ENCODE peak calls at places on chromosomes 6 and 20, in six cellular contexts. O is endodermal cell, H is IMR-90, C is fibroblast of lung, V is kidney, F is colonic mucosa. A is an unnamed sample.
A peak's percentile ranks its signal among the peaks of the same experiment; 100 is the strongest.

GRCh38 chr6:168116446-168116974 is 37.5 kb upstream of the FRMD1 start:
- DNase-seq in O (peak; percentile 19), H (no peak), C (no peak), V (peak; percentile 43), F (no peak), A (no peak)

GRCh38 chr6:138722425-138723371 is 50.9 kb upstream of the CCDC28A start:
- DNase-seq in O (no peak), H (peak; percentile 49), C (peak; percentile 92), V (no peak), F (no peak), A (peak; percentile 33)

GRCh38 chr6:9634776-9635175 is 780.1 kb downstream of the TFAP2A start:
- DNase-seq in O (no peak), H (no peak), C (no peak), V (no peak), F (no peak), A (no peak)

GRCh38 chr6:16286151-16286522 is 47.8 kb downstream of the GMPR start:
- DNase-seq in O (peak; percentile 94), H (peak; percentile 38), C (peak; percentile 31), V (peak; percentile 72), F (no peak), A (peak; percentile 53)

GRCh38 chr6:135853227-135853626 is 1.7 kb downstream of the PDE7B start:
- DNase-seq in O (no peak), H (peak; percentile 41), C (peak; percentile 36), V (no peak), F (no peak), A (no peak)

GRCh38 chr20:8646716-8647115 is 422.2 kb upstream of the PLCB4 start:
- DNase-seq in O (no peak), H (peak; percentile 83), C (peak; percentile 95), V (no peak), F (no peak), A (no peak)

GRCh38 chr6:148757944-148758343 is 11.1 kb downstream of the UST start:
- DNase-seq in O (no peak), H (no peak), C (no peak), V (no peak), F (no peak), A (no peak)

GRCh38 chr6:97440590-97441176 is 157.7 kb upstream of the MMS22L start:
- DNase-seq in O (peak; percentile 75), H (peak; percentile 12), C (peak; percentile 38), V (no peak), F (no peak), A (peak; percentile 33)

GRCh38 chr6:92623441-92623840 is 795.9 kb downstream of the EPHA7 start:
- DNase-seq in O (no peak), H (no peak), C (no peak), V (no peak), F (no peak), A (no peak)

GRCh38 chr20:11098888-11099287 is 425.1 kb upstream of the JAG1 start:
- DNase-seq in O (peak; percentile 49), H (no peak), C (no peak), V (no peak), F (peak; percentile 37), A (peak; percentile 62)

GRCh38 chr20:13325033-13325432 is 104.0 kb downstream of the ISM1 start:
- DNase-seq in O (peak; percentile 89), H (peak; percentile 16), C (peak; percentile 13), V (no peak), F (no peak), A (peak; percentile 63)

GRCh38 chr6:159169193-159169555 is at the start of gene FNDC1:
- DNase-seq in O (peak; percentile 86), H (no peak), C (no peak), V (peak; percentile 79), F (peak; percentile 37), A (no peak)

GRCh38 chr20:58113706-58114105 is 114.7 kb downstream of the ANKRD60 start:
- DNase-seq in O (no peak), H (no peak), C (no peak), V (no peak), F (no peak), A (no peak)

GRCh38 chr6:140320799-140321099 is 946.3 kb upstream of the CITED2 start:
- DNase-seq in O (no peak), H (no peak), C (no peak), V (no peak), F (no peak), A (no peak)

GRCh38 chr6:110356778-110357177 is 1.4 kb downstream of the METTL24 start:
- DNase-seq in O (peak; percentile 57), H (no peak), C (no peak), V (peak; percentile 74), F (no peak), A (no peak)

GRCh38 chr6:16334671-16335070 is 96.3 kb downstream of the GMPR start:
- DNase-seq in O (peak; percentile 11), H (peak; percentile 94), C (peak; percentile 87), V (no peak), F (peak; percentile 57), A (peak; percentile 85)

GRCh38 chr20:1894951-1895673 is at the start of gene SIRPA:
- DNase-seq in O (peak; percentile 79), H (peak; percentile 64), C (peak; percentile 73), V (peak; percentile 88), F (peak; percentile 44), A (peak; percentile 66)

GRCh38 chr20:41177636-41178035 is 40.3 kb downstream of the PLCG1 start:
- DNase-seq in O (peak; percentile 48), H (peak; percentile 87), C (peak; percentile 94), V (peak; percentile 85), F (no peak), A (peak; percentile 85)

GRCh38 chr6:54194067-54194466 is 82.8 kb downstream of the MLIP start:
- DNase-seq in O (no peak), H (peak; percentile 58), C (peak; percentile 76), V (no peak), F (no peak), A (peak; percentile 52)

GRCh38 chr6:122445274-122445673 is 26.3 kb downstream of the SERINC1 start:
- DNase-seq in O (no peak), H (no peak), C (no peak), V (no peak), F (no peak), A (no peak)

GRCh38 chr6:125273965-125274364 is 27.8 kb downstream of the HDDC2 start:
- DNase-seq in O (no peak), H (peak; percentile 24), C (peak; percentile 82), V (peak; percentile 72), F (peak; percentile 37), A (peak; percentile 94)

GRCh38 chr6:165875946-165876345 is 212.9 kb upstream of the PDE10A start:
- DNase-seq in O (no peak), H (no peak), C (no peak), V (no peak), F (no peak), A (no peak)

GRCh38 chr6:34536251-34536958 is 19.7 kb downstream of the SPDEF start:
- DNase-seq in O (no peak), H (no peak), C (no peak), V (no peak), F (peak; percentile 73), A (peak; percentile 74)

GRCh38 chr6:107128175-107128574 is 12.9 kb upstream of the BEND3 start:
- DNase-seq in O (no peak), H (peak; percentile 61), C (no peak), V (no peak), F (no peak), A (no peak)

GRCh38 chr6:106563614-106564013 is 65.7 kb downstream of the RTN4IP1 start:
- DNase-seq in O (no peak), H (no peak), C (no peak), V (no peak), F (no peak), A (no peak)

GRCh38 chr6:12012566-12013367 is 655 bp downstream of the HIVEP1 start:
- DNase-seq in O (peak; percentile 92), H (peak; percentile 95), C (peak; percentile 91), V (peak; percentile 91), F (peak; percentile 80), A (peak; percentile 80)

GRCh38 chr20:36919715-36920333 is 31.7 kb downstream of the SAMHD1 start:
- DNase-seq in O (no peak), H (peak; percentile 74), C (peak; percentile 48), V (no peak), F (peak; percentile 46), A (peak; percentile 78)

GRCh38 chr6:107941627-107942026 is 16.4 kb downstream of the SEC63 start:
- DNase-seq in O (peak; percentile 42), H (no peak), C (no peak), V (no peak), F (no peak), A (no peak)

GRCh38 chr6:26141378-26141901 is 54.2 kb downstream of the HFE start:
- DNase-seq in O (peak; percentile 65), H (no peak), C (no peak), V (no peak), F (no peak), A (no peak)

GRCh38 chr20:21099653-21100589 is 6.2 kb downstream of the LINC00237 start:
- DNase-seq in O (peak; percentile 76), H (peak; percentile 4), C (no peak), V (peak; percentile 69), F (peak; percentile 45), A (no peak)

DNA sequence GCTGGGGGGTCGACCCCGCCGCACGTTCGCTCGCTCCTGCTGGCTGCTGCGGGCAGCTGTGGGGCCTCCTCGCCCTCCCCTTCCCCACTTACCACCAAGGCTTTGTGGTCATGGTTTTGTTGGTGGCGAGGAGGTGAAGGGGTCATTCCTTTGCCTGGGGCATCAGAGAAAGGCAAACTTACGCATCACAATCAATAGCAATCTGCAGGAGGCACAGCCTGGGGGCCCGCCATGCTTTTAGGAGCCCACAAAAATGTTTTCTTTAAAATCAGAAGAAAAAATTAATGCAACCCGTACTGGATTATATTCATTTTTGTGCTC is 137.0 kb downstream of the IMPG1 start:
- DNase-seq in O (no peak), H (no peak), C (no peak), V (no peak), F (no peak), A (no peak)
- H3K4me1 ChIP-seq in O (no peaks in the 10 kb centered on the region), H (peaks cover 2% of the 10 kb centered on the region), C (peaks cover 4% of the 10 kb centered on the region), V (peaks cover 3% of the 10 kb centered on the region), F (no peaks in the 10 kb centered on the region), A (peaks cover 5% of the 10 kb centered on the region)

GRCh38 chr6:132530293-132530974 is 7.6 kb upstream of the TAAR9 start:
- DNase-seq in O (peak; percentile 79), H (peak; percentile 69), C (peak; percentile 49), V (no peak), F (peak; percentile 74), A (peak; percentile 70)
- H3K4me3 ChIP-seq in O (no peak overlapping the region), H (no peak overlapping the region), C (no peak overlapping the region), V (peak overlapping the region; percentile 59), F (no peak overlapping the region), A (peak overlapping the region; percentile 66)

GRCh38 chr6:162856885-162857284 is 129.1 kb downstream of the PACRG start:
- DNase-seq in O (peak; percentile 81), H (peak; percentile 60), C (peak; percentile 90), V (no peak), F (no peak), A (peak; percentile 66)
- H3K9ac ChIP-seq in O (peak overlapping the region; percentile 55), H (peak overlapping the region; percentile 49), C (no peak overlapping the region), V (peak overlapping the region; percentile 22), F (no peak overlapping the region), A (no peak overlapping the region)

DNA sequence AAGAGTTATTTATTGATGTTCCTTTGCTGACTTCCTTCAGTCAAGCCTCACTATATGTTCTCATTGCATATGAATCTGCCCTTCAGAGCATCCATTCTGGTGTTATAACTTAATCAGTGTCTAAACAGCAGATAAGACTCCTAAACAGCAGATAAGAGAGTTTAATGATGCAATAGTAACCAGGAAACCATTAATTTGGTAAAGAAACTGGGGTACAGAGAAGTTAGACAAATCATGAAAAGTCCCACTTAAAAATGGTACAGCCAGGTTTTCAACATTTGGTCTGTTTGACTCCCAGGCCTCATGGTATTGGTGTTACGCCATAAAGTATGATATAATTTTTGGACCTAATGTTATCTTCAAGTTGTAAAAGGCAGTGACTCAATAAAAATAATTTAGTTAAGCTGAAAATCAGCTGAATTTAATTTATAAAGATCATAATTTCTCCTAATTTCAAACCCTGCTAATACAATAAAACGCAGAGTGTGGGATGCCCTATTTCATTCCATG is 127.4 kb upstream of the DST start:
- DNase-seq in O (no peak), H (peak; percentile 45), C (no peak), V (no peak), F (no peak), A (no peak)
- H3K4me1 ChIP-seq in O (no peaks in the 10 kb centered on the region), H (peaks cover 15% of the 10 kb centered on the region), C (peaks cover 26% of the 10 kb centered on the region), V (peaks cover 2% of the 10 kb centered on the region), F (no peaks in the 10 kb centered on the region), A (peaks cover 33% of the 10 kb centered on the region)